ENCODE peak calls at places on chromosomes 13 and 19, in six cellular contexts. One of them, this sample, is unnamed.

GRCh38 chr13:80436571-80437169 is 95.7 kb upstream of the SPRY2 start:
- DNase-seq in osteocyte: no peak
- DNase-seq in progenitor cell of endocrine pancreas: no peak
- DNase-seq in IMR-90: no peak
- DNase-seq in mucosa of descending colon: no peak
- DNase-seq in omental fat pad: no peak
- DNase-seq in this sample: no peak

GRCh38 chr19:28746486-28746885 is 466.5 kb downstream of the UQCRFS1 start:
- DNase-seq in mucosa of descending colon: no peak
- DNase-seq in progenitor cell of endocrine pancreas: no peak
- DNase-seq in osteocyte: no peak
- DNase-seq in omental fat pad: no peak
- DNase-seq in IMR-90: no peak
- DNase-seq in this sample: no peak

GRCh38 chr13:18948664-18949488 is 232.7 kb downstream of the TUBA3C start:
- DNase-seq in osteocyte: no peak
- DNase-seq in mucosa of descending colon: no peak
- DNase-seq in progenitor cell of endocrine pancreas: no peak
- DNase-seq in IMR-90: no peak
- DNase-seq in omental fat pad: no peak
- DNase-seq in this sample: no peak

GRCh38 chr13:106373989-106374572 is 161.4 kb downstream of the EFNB2 start:
- DNase-seq in mucosa of descending colon: no peak
- DNase-seq in progenitor cell of endocrine pancreas: no peak
- DNase-seq in IMR-90: peak; percentile 73
- DNase-seq in osteocyte: no peak
- DNase-seq in omental fat pad: no peak
- DNase-seq in this sample: no peak

GRCh38 chr19:19457691-19458090 is 52.2 kb downstream of the GATAD2A start:
- DNase-seq in IMR-90: no peak
- DNase-seq in progenitor cell of endocrine pancreas: no peak
- DNase-seq in osteocyte: no peak
- DNase-seq in omental fat pad: no peak
- DNase-seq in mucosa of descending colon: peak; percentile 14
- DNase-seq in this sample: no peak

GRCh38 chr19:45739498-45740439 is 6.5 kb downstream of the MEIOSIN start:
- DNase-seq in osteocyte: no peak
- DNase-seq in omental fat pad: no peak
- DNase-seq in IMR-90: no peak
- DNase-seq in mucosa of descending colon: no peak
- DNase-seq in progenitor cell of endocrine pancreas: no peak
- DNase-seq in this sample: no peak

GRCh38 chr13:37652596-37652995 is 54.0 kb upstream of the POSTN start:
- DNase-seq in progenitor cell of endocrine pancreas: no peak
- DNase-seq in omental fat pad: no peak
- DNase-seq in mucosa of descending colon: no peak
- DNase-seq in IMR-90: peak; percentile 58
- DNase-seq in osteocyte: no peak
- DNase-seq in this sample: no peak

GRCh38 chr19:51079486-51080110 is 3.1 kb downstream of the KLK14 start:
- DNase-seq in IMR-90: no peak
- DNase-seq in osteocyte: no peak
- DNase-seq in omental fat pad: peak; percentile 47
- DNase-seq in progenitor cell of endocrine pancreas: no peak
- DNase-seq in mucosa of descending colon: no peak
- DNase-seq in this sample: no peak

GRCh38 chr13:44908712-44909111 is 80.6 kb downstream of the NUFIP1 start:
- DNase-seq in omental fat pad: no peak
- DNase-seq in IMR-90: no peak
- DNase-seq in osteocyte: no peak
- DNase-seq in progenitor cell of endocrine pancreas: no peak
- DNase-seq in mucosa of descending colon: no peak
- DNase-seq in this sample: no peak

GRCh38 chr13:86684402-86684801 is 885.2 kb upstream of the SLITRK6 start:
- DNase-seq in omental fat pad: no peak
- DNase-seq in mucosa of descending colon: no peak
- DNase-seq in progenitor cell of endocrine pancreas: no peak
- DNase-seq in IMR-90: no peak
- DNase-seq in osteocyte: no peak
- DNase-seq in this sample: no peak

GRCh38 chr19:38975861-38976271 is 324 bp upstream of the FBXO17 start:
- DNase-seq in osteocyte: no peak
- DNase-seq in IMR-90: peak; percentile 31
- DNase-seq in omental fat pad: no peak
- DNase-seq in progenitor cell of endocrine pancreas: no peak
- DNase-seq in mucosa of descending colon: no peak
- DNase-seq in this sample: no peak

GRCh38 chr19:52010674-52011073 is 2.7 kb upstream of the ZNF615 start:
- DNase-seq in mucosa of descending colon: no peak
- DNase-seq in IMR-90: no peak
- DNase-seq in progenitor cell of endocrine pancreas: no peak
- DNase-seq in osteocyte: no peak
- DNase-seq in omental fat pad: no peak
- DNase-seq in this sample: no peak

GRCh38 chr19:32469796-32470195 is 64.2 kb downstream of the DPY19L3 start:
- DNase-seq in progenitor cell of endocrine pancreas: no peak
- DNase-seq in omental fat pad: no peak
- DNase-seq in IMR-90: peak; percentile 50
- DNase-seq in osteocyte: no peak
- DNase-seq in mucosa of descending colon: no peak
- DNase-seq in this sample: no peak

GRCh38 chr19:28544451-28545261 is 668.3 kb downstream of the UQCRFS1 start:
- DNase-seq in omental fat pad: no peak
- DNase-seq in mucosa of descending colon: no peak
- DNase-seq in progenitor cell of endocrine pancreas: no peak
- DNase-seq in osteocyte: no peak
- DNase-seq in IMR-90: no peak
- DNase-seq in this sample: no peak

GRCh38 chr13:99066219-99066618 is 88.4 kb upstream of the DOCK9 start:
- DNase-seq in IMR-90: no peak
- DNase-seq in omental fat pad: no peak
- DNase-seq in progenitor cell of endocrine pancreas: no peak
- DNase-seq in osteocyte: no peak
- DNase-seq in mucosa of descending colon: no peak
- DNase-seq in this sample: no peak

GRCh38 chr13:110682746-110683145 is 23.2 kb downstream of the CARS2 start:
- DNase-seq in osteocyte: no peak
- DNase-seq in progenitor cell of endocrine pancreas: no peak
- DNase-seq in IMR-90: no peak
- DNase-seq in mucosa of descending colon: no peak
- DNase-seq in omental fat pad: no peak
- DNase-seq in this sample: no peak

GRCh38 chr13:110681868-110682550 is 23.9 kb downstream of the CARS2 start:
- DNase-seq in mucosa of descending colon: no peak
- DNase-seq in osteocyte: no peak
- DNase-seq in progenitor cell of endocrine pancreas: no peak
- DNase-seq in omental fat pad: no peak
- DNase-seq in IMR-90: no peak
- DNase-seq in this sample: no peak

GRCh38 chr13:110683921-110684320 is 22.0 kb downstream of the CARS2 start:
- DNase-seq in mucosa of descending colon: no peak
- DNase-seq in IMR-90: no peak
- DNase-seq in osteocyte: no peak
- DNase-seq in progenitor cell of endocrine pancreas: no peak
- DNase-seq in omental fat pad: no peak
- DNase-seq in this sample: no peak

GRCh38 chr13:110684388-110685056 is 21.4 kb downstream of the CARS2 start:
- DNase-seq in IMR-90: no peak
- DNase-seq in osteocyte: peak; percentile 75
- DNase-seq in mucosa of descending colon: no peak
- DNase-seq in progenitor cell of endocrine pancreas: no peak
- DNase-seq in omental fat pad: no peak
- DNase-seq in this sample: no peak

DNA sequence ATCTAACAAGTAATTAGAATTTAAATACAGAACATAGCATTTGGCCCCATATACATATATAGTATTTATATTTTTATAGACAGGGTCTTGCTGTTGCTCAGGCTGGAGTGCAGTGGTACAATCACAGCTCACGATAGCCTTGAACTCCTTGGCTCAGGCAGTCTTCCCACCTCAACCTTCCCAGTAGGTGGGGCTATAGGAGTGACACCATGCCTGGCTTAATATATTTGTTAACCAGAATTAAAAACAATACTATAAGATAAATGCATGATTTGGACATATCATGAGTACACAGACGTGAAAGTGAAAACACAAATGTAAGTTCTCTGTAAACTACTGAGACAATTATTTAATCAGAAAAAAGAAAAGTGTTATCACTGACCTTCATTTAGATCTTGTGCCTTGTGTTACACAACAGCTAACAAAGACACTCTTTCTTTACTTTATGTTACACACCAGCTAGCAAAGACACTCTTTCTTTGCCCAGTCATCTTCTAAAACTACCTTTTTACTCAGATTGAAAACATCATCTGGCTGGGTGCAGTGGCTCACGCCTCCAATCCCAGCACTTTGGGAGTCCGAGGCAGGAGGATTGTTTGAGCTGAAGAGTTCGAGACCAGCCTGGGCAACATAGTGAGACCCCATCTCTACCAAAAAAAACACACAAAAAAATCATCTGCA is 22.6 kb downstream of the CARS2 start:
- DNase-seq in progenitor cell of endocrine pancreas: no peak
- DNase-seq in IMR-90: peak; percentile 15
- DNase-seq in osteocyte: no peak
- DNase-seq in omental fat pad: no peak
- DNase-seq in mucosa of descending colon: no peak
- DNase-seq in this sample: no peak
- TF ChIP-seq CTCF in progenitor cell of endocrine pancreas: peak; percentile 36
- TF ChIP-seq CTCF in IMR-90: peak; percentile 23
- TF ChIP-seq CTCF in osteocyte: peak; percentile 45
- TF ChIP-seq CTCF in omental fat pad: no peak
- TF ChIP-seq CTCF in mucosa of descending colon: no peak
- TF ChIP-seq CTCF in this sample: peak; percentile 30

GRCh38 chr13:75685239-75685697 is 49.1 kb downstream of the LMO7 start:
- DNase-seq in mucosa of descending colon: no peak
- DNase-seq in osteocyte: no peak
- DNase-seq in IMR-90: peak; percentile 91
- DNase-seq in progenitor cell of endocrine pancreas: no peak
- DNase-seq in omental fat pad: no peak
- DNase-seq in this sample: no peak
- TF ChIP-seq CTCF in mucosa of descending colon: no peak
- TF ChIP-seq CTCF in osteocyte: peak; percentile 44
- TF ChIP-seq CTCF in IMR-90: peak; percentile 62
- TF ChIP-seq CTCF in progenitor cell of endocrine pancreas: no peak
- TF ChIP-seq CTCF in omental fat pad: no peak
- TF ChIP-seq CTCF in this sample: peak; percentile 18

GRCh38 chr19:2552859-2553258 is 76.9 kb downstream of the GADD45B start:
- DNase-seq in progenitor cell of endocrine pancreas: no peak
- DNase-seq in mucosa of descending colon: no peak
- DNase-seq in osteocyte: no peak
- DNase-seq in omental fat pad: no peak
- DNase-seq in IMR-90: no peak
- DNase-seq in this sample: no peak

GRCh38 chr19:2555422-2556220 is 79.7 kb downstream of the GADD45B start:
- DNase-seq in osteocyte: no peak
- DNase-seq in mucosa of descending colon: no peak
- DNase-seq in IMR-90: no peak
- DNase-seq in progenitor cell of endocrine pancreas: no peak
- DNase-seq in omental fat pad: no peak
- DNase-seq in this sample: no peak

GRCh38 chr19:2554856-2555255 is 78.9 kb downstream of the GADD45B start:
- DNase-seq in mucosa of descending colon: no peak
- DNase-seq in IMR-90: peak; percentile 23
- DNase-seq in omental fat pad: no peak
- DNase-seq in osteocyte: no peak
- DNase-seq in progenitor cell of endocrine pancreas: no peak
- DNase-seq in this sample: no peak

GRCh38 chr19:2551864-2552185 is 75.9 kb downstream of the GADD45B start:
- DNase-seq in osteocyte: no peak
- DNase-seq in omental fat pad: no peak
- DNase-seq in progenitor cell of endocrine pancreas: no peak
- DNase-seq in IMR-90: no peak
- DNase-seq in mucosa of descending colon: no peak
- DNase-seq in this sample: no peak

DNA sequence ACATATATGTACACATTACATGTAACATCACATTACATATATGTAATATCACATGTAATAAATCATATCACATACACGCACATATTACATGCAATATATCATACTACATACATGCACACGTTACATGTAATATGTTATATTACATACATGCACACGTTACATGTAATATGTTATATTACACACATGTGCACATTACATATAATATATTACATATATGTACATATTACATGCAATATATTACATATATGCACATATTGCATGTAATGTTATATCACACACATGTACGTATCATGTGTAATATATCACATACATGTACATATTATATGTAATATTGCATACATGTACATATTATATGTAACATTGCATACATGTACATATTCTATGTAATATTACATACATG is 77.6 kb downstream of the GADD45B start:
- DNase-seq in omental fat pad: no peak
- DNase-seq in mucosa of descending colon: no peak
- DNase-seq in osteocyte: no peak
- DNase-seq in progenitor cell of endocrine pancreas: no peak
- DNase-seq in IMR-90: no peak
- DNase-seq in this sample: no peak
- TF ChIP-seq CTCF in omental fat pad: no peak
- TF ChIP-seq CTCF in mucosa of descending colon: no peak
- TF ChIP-seq CTCF in osteocyte: no peak
- TF ChIP-seq CTCF in progenitor cell of endocrine pancreas: no peak
- TF ChIP-seq CTCF in IMR-90: no peak
- TF ChIP-seq CTCF in this sample: no peak

DNA sequence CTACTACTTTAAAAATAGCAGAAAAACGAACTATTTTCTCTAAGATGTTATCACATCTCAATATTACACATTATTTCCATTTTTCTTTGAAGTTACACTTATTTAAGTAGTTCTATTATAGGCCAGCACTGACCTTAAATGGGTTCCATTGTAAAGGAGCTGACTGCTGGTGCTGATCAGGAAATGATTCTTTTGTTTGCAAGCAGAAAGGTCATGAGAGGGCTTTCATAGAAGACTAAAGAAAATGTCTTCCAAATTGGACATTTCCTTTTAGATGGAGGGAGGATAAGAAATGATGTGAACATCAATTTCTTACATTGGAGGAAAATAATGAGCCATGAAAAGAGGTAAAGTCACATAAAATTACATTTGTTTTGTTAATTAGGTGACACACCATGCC is 96.2 kb downstream of the SUCLA2 start:
- DNase-seq in omental fat pad: no peak
- DNase-seq in IMR-90: no peak
- DNase-seq in progenitor cell of endocrine pancreas: no peak
- DNase-seq in osteocyte: no peak
- DNase-seq in mucosa of descending colon: no peak
- DNase-seq in this sample: no peak
- TF ChIP-seq CTCF in omental fat pad: no peak
- TF ChIP-seq CTCF in IMR-90: no peak
- TF ChIP-seq CTCF in progenitor cell of endocrine pancreas: no peak
- TF ChIP-seq CTCF in osteocyte: no peak
- TF ChIP-seq CTCF in mucosa of descending colon: no peak
- TF ChIP-seq CTCF in this sample: no peak

This sample was measured in D721Med.